ENCODE peak calls at places on chromosomes 5 and 9, in six cellular contexts. Q is fibroblast of lung; S is effector memory CD4-positive, alpha-beta T cell; B is CD4-positive, CD25-positive, alpha-beta regulatory T cell; G is stomach; Z is CD4-positive, alpha-beta memory T cell. O is an unnamed sample.
A peak's percentile ranks its signal among the peaks of the same experiment; 100 is the strongest.

GRCh38 chr5:143714629-143715028 is 97.3 kb upstream of the HMHB1 start:
- DNase-seq in Q (peak; percentile 70), S (no peak), B (no peak), G (no peak), Z (no peak), O (no peak)

GRCh38 chr5:98205691-98206461 is 567.6 kb upstream of the RGMB start:
- DNase-seq in Q (peak; percentile 71), S (no peak), B (no peak), G (no peak), Z (no peak), O (no peak)

GRCh38 chr5:37840036-37840909 is at the start of gene GDNF:
- DNase-seq in Q (peak; percentile 76), S (no peak), B (no peak), G (peak; percentile 34), Z (no peak), O (no peak)

GRCh38 chr9:79104951-79105350 is 466.8 kb upstream of the TLE4 start:
- DNase-seq in Q (no peak), S (no peak), B (no peak), G (no peak), Z (no peak), O (no peak)

GRCh38 chr5:59506285-59506877 is 387.1 kb downstream of the PDE4D start:
- DNase-seq in Q (peak; percentile 36), S (no peak), B (peak; percentile 14), G (no peak), Z (no peak), O (no peak)

GRCh38 chr9:110152704-110153374 is 55.1 kb downstream of the C9orf152 start:
- DNase-seq in Q (peak; percentile 50), S (no peak), B (peak; percentile 71), G (no peak), Z (peak; percentile 20), O (peak; percentile 50)

GRCh38 chr5:139671096-139671841 is 23.1 kb downstream of the CXXC5 start:
- DNase-seq in Q (peak; percentile 71), S (no peak), B (no peak), G (no peak), Z (no peak), O (no peak)

GRCh38 chr5:133947431-133947841 is 21.0 kb downstream of the C5orf15 start:
- DNase-seq in Q (peak; percentile 69), S (no peak), B (no peak), G (peak; percentile 65), Z (no peak), O (no peak)

GRCh38 chr5:171863928-171864327 is 78.3 kb downstream of the SMIM23 start:
- DNase-seq in Q (peak; percentile 96), S (no peak), B (no peak), G (no peak), Z (no peak), O (no peak)

GRCh38 chr9:98323051-98323830 is 67.8 kb upstream of the TBC1D2 start:
- DNase-seq in Q (no peak), S (no peak), B (no peak), G (no peak), Z (no peak), O (no peak)

GRCh38 chr5:52788505-52788821 is 747 bp downstream of the ITGA1 start:
- DNase-seq in Q (no peak), S (no peak), B (no peak), G (no peak), Z (no peak), O (no peak)
- H3K4me3 ChIP-seq in Q (peak overlapping the region; percentile 74), S (peak overlapping the region; percentile 78), B (no peak overlapping the region), G (peak overlapping the region; percentile 66), Z (peak overlapping the region; percentile 65), O (peak overlapping the region; percentile 36)

GRCh38 chr9:136411358-136411757 is 900 bp downstream of the PMPCA start:
- DNase-seq in Q (no peak), S (no peak), B (no peak), G (no peak), Z (no peak), O (no peak)

GRCh38 chr9:136410500-136411287 is at the start of the genes ENTR1 and PMPCA:
- DNase-seq in Q (peak; percentile 82), S (peak; percentile 92), B (peak; percentile 95), G (peak; percentile 95), Z (peak; percentile 93), O (peak; percentile 67)

GRCh38 chr9:136412912-136413420 is 2.5 kb downstream of the PMPCA start:
- DNase-seq in Q (peak; percentile 31), S (no peak), B (no peak), G (no peak), Z (no peak), O (no peak)

GRCh38 chr9:136407911-136408310 is 2.5 kb downstream of the ENTR1 start:
- DNase-seq in Q (no peak), S (no peak), B (no peak), G (no peak), Z (no peak), O (no peak)

DNA sequence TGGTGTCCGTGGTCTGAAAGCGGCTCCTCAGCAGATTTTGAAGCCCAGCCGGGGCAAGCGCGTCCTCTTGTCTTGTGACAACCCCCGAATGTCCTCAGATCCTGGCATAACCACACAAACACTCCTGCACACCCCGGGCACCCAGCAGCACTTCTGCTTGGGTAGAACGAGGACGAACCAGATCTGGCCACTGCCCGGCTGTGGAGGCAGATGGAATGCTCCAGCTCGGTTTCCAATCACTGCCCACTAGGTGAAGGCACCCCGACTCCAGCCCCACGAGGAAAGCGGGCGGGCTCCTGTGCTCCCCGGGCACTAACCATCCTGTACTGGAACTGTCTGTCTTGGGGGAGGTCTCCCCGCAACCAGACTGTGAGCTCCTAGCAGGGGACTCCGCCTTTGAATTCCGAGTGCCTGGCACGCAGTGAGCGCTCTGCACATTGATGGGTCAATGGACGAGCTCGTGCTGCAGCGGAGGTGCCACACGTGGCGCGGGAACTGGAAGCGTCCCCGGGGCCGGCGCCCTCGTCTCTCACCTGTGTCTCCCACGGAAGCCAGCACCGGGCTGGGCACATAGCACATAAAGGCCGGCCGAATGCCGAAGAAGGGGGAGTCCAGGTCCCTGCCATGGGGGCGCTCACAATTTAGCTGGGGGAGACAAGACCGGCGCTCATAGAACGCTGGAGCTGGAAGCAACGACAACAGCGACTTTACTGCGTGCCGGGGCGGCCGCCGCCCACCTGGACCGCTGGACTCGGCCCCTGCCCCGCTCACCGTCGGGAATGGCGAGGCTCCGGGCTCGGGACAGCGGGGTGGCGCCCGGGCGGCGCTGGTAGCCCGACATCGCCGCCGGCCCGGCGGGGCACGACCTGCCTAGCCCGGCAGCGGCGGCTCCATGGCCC is 608 bp downstream of the ENTR1 start:
- DNase-seq in Q (peak; percentile 43), S (peak; percentile 12), B (peak; percentile 44), G (peak; percentile 33), Z (peak; percentile 28), O (no peak)
- H3K4me3 ChIP-seq in Q (peak overlapping the region; percentile 82), S (peak overlapping the region; percentile 61), B (peak overlapping the region; percentile 51), G (peak overlapping the region; percentile 90), Z (peak overlapping the region; percentile 53), O (peak overlapping the region; percentile 99)

GRCh38 chr9:74078647-74079046 is 418.5 kb upstream of the RORB start:
- DNase-seq in Q (peak; percentile 97), S (no peak), B (no peak), G (no peak), Z (no peak), O (no peak)
- H3K4me3 ChIP-seq in Q (no peak overlapping the region), S (no peak overlapping the region), B (no peak overlapping the region), G (no peak overlapping the region), Z (no peak overlapping the region), O (no peak overlapping the region)

GRCh38 chr9:122374885-122375420 is 4.1 kb downstream of the PTGS1 start:
- DNase-seq in Q (peak; percentile 61), S (no peak), B (no peak), G (peak; percentile 85), Z (no peak), O (no peak)
- H3K4me3 ChIP-seq in Q (no peak overlapping the region), S (no peak overlapping the region), B (no peak overlapping the region), G (no peak overlapping the region), Z (no peak overlapping the region), O (no peak overlapping the region)

GRCh38 chr9:133141833-133142594 is 21.0 kb upstream of the RALGDS start:
- DNase-seq in Q (no peak), S (peak; percentile 84), B (peak; percentile 85), G (peak; percentile 88), Z (peak; percentile 87), O (no peak)

GRCh38 chr9:133144887-133145466 is 18.7 kb downstream of the GBGT1 start:
- DNase-seq in Q (no peak), S (no peak), B (no peak), G (no peak), Z (no peak), O (no peak)

GRCh38 chr9:133144142-133144886 is 19.4 kb downstream of the GBGT1 start:
- DNase-seq in Q (peak; percentile 32), S (peak; percentile 92), B (peak; percentile 97), G (peak; percentile 86), Z (peak; percentile 93), O (peak; percentile 63)

GRCh38 chr9:133142657-133143592 is 20.8 kb downstream of the GBGT1 start:
- DNase-seq in Q (no peak), S (no peak), B (peak; percentile 67), G (peak; percentile 25), Z (peak; percentile 49), O (no peak)

DNA sequence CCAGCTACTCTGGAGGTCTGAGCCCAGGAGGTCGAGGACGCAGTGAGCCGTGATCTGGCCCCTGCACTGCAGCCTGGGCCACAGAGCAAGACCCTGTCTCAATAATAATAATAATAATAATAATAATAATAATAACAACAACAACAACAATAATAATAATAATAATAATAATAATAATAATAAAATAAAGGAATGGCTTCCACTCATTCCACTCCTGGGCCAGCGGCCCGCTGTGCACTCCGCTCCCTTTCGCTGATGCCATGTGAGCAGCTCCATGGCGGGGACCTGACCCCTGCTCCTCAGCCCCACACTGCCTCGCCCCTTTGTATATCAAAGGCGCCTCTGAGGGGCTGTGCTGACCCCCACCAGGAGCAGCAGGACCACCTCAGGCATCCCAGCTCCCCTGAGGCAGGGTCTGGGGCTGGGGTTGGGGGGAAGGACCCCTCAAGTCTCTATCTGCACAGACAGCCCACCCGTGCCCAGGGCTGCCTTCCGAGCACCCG is 20.0 kb downstream of the GBGT1 start:
- DNase-seq in Q (no peak), S (no peak), B (no peak), G (peak; percentile 24), Z (no peak), O (no peak)
- H3K4me3 ChIP-seq in Q (no peak overlapping the region), S (peak overlapping the region; percentile 39), B (peak overlapping the region; percentile 19), G (peak overlapping the region; percentile 40), Z (peak overlapping the region; percentile 51), O (peak overlapping the region; percentile 30)

GRCh38 chr5:30849801-30850370 is 343.6 kb upstream of the CDH6 start:
- DNase-seq in Q (peak; percentile 95), S (no peak), B (no peak), G (no peak), Z (no peak), O (no peak)
- H3K4me3 ChIP-seq in Q (no peak overlapping the region), S (no peak overlapping the region), B (no peak overlapping the region), G (no peak overlapping the region), Z (no peak overlapping the region), O (no peak overlapping the region)

GRCh38 chr9:115118471-115119156 is 657 bp upstream of the TNC start:
- DNase-seq in Q (peak; percentile 94), S (no peak), B (no peak), G (peak; percentile 60), Z (no peak), O (no peak)
- H3K4me3 ChIP-seq in Q (peak overlapping the region; percentile 64), S (no peak overlapping the region), B (no peak overlapping the region), G (peak overlapping the region; percentile 42), Z (no peak overlapping the region), O (no peak overlapping the region)

GRCh38 chr9:37292896-37293295 is 129.6 kb upstream of the GRHPR start:
- DNase-seq in Q (no peak), S (no peak), B (no peak), G (no peak), Z (no peak), O (no peak)
- H3K4me3 ChIP-seq in Q (no peak overlapping the region), S (no peak overlapping the region), B (no peak overlapping the region), G (no peak overlapping the region), Z (no peak overlapping the region), O (no peak overlapping the region)

GRCh38 chr9:22036866-22037626 is 27.9 kb upstream of the CDKN2B start:
- DNase-seq in Q (no peak), S (no peak), B (no peak), G (no peak), Z (no peak), O (no peak)
- H3K4me3 ChIP-seq in Q (no peak overlapping the region), S (no peak overlapping the region), B (no peak overlapping the region), G (no peak overlapping the region), Z (no peak overlapping the region), O (no peak overlapping the region)

O was measured in HAP-1.